ENCODE peak calls at places on chromosomes 2 and 18, in five cellular contexts. O is epithelial cell of esophagus, Q is astrocyte of the spinal cord, U is RWPE2, T is K562. S is an unnamed sample.

GRCh38 chr18:49490246-49490762 is 3.3 kb upstream of the C18orf32 start:
- DNase-seq in O (no peak), Q (no peak), U (no peak), T (no peak), S (no peak)

GRCh38 chr2:37855283-37856041 is 69.6 kb upstream of the RMDN2 start:
- DNase-seq in O (no peak), Q (no peak), U (no peak), T (no peak), S (no peak)

GRCh38 chr2:127829845-127830246 is 18.9 kb upstream of the WDR33 start:
- DNase-seq in O (peak; percentile 55), Q (no peak), U (no peak), T (peak; percentile 42), S (no peak)

GRCh38 chr18:3500016-3500415 is 50.0 kb downstream of the TGIF1 start:
- DNase-seq in O (no peak), Q (no peak), U (no peak), T (no peak), S (no peak)

GRCh38 chr2:160390544-160391258 is 102.9 kb downstream of the RBMS1 start:
- DNase-seq in O (peak; percentile 78), Q (peak; percentile 84), U (no peak), T (no peak), S (no peak)

GRCh38 chr18:39424261-39424660 is 1858.7 kb upstream of the CELF4 start:
- DNase-seq in O (no peak), Q (no peak), U (no peak), T (no peak), S (no peak)

GRCh38 chr2:50401772-50402653 is 629.9 kb downstream of the NRXN1 start:
- DNase-seq in O (peak; percentile 71), Q (peak; percentile 52), U (no peak), T (peak; percentile 24), S (peak; percentile 37)

GRCh38 chr2:62939735-62940491 is 110.7 kb upstream of the OTX1 start:
- DNase-seq in O (peak; percentile 95), Q (peak; percentile 89), U (no peak), T (no peak), S (peak; percentile 50)

GRCh38 chr2:138201326-138201725 is 237.1 kb downstream of the HNMT start:
- DNase-seq in O (peak; percentile 41), Q (no peak), U (no peak), T (no peak), S (peak; percentile 3)

GRCh38 chr18:80108122-80108536 is 933 bp upstream of the ADNP2 start:
- DNase-seq in O (no peak), Q (no peak), U (no peak), T (no peak), S (no peak)

GRCh38 chr2:175282300-175282699 is 100.8 kb upstream of the ATP5MC3 start:
- DNase-seq in O (peak; percentile 42), Q (peak; percentile 47), U (no peak), T (peak; percentile 19), S (peak; percentile 41)

GRCh38 chr2:17106418-17106817 is 411.8 kb downstream of the RAD51AP2 start:
- DNase-seq in O (no peak), Q (no peak), U (no peak), T (no peak), S (no peak)

GRCh38 chr2:202172439-202173191 is 65.8 kb downstream of the SUMO1 start:
- DNase-seq in O (no peak), Q (no peak), U (no peak), T (no peak), S (peak; percentile 47)

GRCh38 chr2:12721571-12722444 is 5.1 kb downstream of the TRIB2 start:
- DNase-seq in O (no peak), Q (peak; percentile 68), U (no peak), T (no peak), S (peak; percentile 32)

GRCh38 chr2:64675860-64676259 is 22.1 kb upstream of the SERTAD2 start:
- DNase-seq in O (peak; percentile 85), Q (no peak), U (no peak), T (peak; percentile 12), S (peak; percentile 14)

GRCh38 chr2:17538844-17539554 is 1.5 kb upstream of the VSNL1 start:
- DNase-seq in O (peak; percentile 98), Q (peak; percentile 80), U (peak; percentile 57), T (peak; percentile 60), S (peak; percentile 52)

GRCh38 chr2:115733190-115733775 is 1290.8 kb downstream of the DPP10 start:
- DNase-seq in O (no peak), Q (no peak), U (no peak), T (no peak), S (no peak)

GRCh38 chr2:3326182-3326537 is 51.5 kb downstream of the EIPR1 start:
- DNase-seq in O (no peak), Q (no peak), U (no peak), T (no peak), S (no peak)

GRCh38 chr2:161100216-161100615 is 60.0 kb upstream of the TANK start:
- DNase-seq in O (no peak), Q (no peak), U (no peak), T (no peak), S (peak; percentile 41)

GRCh38 chr2:1780693-1781092 is 36.4 kb upstream of the PXDN start:
- DNase-seq in O (no peak), Q (no peak), U (no peak), T (no peak), S (no peak)

GRCh38 chr2:54423213-54423612 is 32.9 kb upstream of the SPTBN1 start:
- DNase-seq in O (no peak), Q (no peak), U (no peak), T (no peak), S (no peak)

GRCh38 chr2:25259744-25260124 is 82.0 kb downstream of the DNMT3A start:
- DNase-seq in O (no peak), Q (no peak), U (no peak), T (no peak), S (no peak)

GRCh38 chr2:160621748-160622147 is 128.1 kb upstream of the RBMS1 start:
- DNase-seq in O (peak; percentile 28), Q (no peak), U (no peak), T (no peak), S (peak; percentile 36)

GRCh38 chr2:172552547-172553291 is 3.2 kb upstream of the PDK1 start:
- DNase-seq in O (peak; percentile 66), Q (peak; percentile 83), U (no peak), T (peak; percentile 91), S (peak; percentile 89)

GRCh38 chr2:167289651-167290410 is 401.6 kb downstream of the XIRP2 start:
- DNase-seq in O (peak; percentile 36), Q (peak; percentile 65), U (no peak), T (no peak), S (no peak)

GRCh38 chr2:3208591-3208990 is 169.0 kb downstream of the EIPR1 start:
- DNase-seq in O (no peak), Q (no peak), U (no peak), T (no peak), S (no peak)

DNA sequence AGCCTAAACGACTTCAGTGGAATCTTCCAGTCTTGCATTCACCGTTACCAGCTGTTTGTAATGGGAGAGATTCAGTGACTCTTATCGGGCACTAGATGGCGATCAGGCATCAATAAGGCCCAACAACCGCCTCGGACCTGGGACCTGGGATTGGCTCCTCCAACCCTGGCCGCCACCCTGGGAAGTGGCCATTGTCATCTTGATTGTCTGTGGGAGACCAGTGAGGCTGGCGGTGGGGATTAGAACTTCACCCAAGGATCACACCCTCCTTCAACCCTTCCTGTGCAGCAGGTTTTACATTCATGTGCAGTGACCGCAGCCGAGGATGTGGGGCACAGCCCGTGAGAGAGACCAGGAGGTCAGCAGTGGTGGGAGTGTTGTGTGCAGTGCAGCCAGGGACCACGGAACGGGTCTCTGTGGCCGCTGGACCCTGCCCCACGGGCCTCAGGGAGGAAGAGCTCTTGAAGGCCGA is 85.3 kb downstream of the SPP2 start:
- DNase-seq in O (peak; percentile 80), Q (peak; percentile 85), U (peak; percentile 75), T (peak; percentile 43), S (peak; percentile 72)
- TF ChIP-seq CTCF in O (peak; percentile 89), Q (peak; percentile 80), U (peak; percentile 88), T (peak; percentile 57), S (peak; percentile 85)

GRCh38 chr18:12701161-12701560 is 1.4 kb downstream of the CEP76 start:
- DNase-seq in O (no peak), Q (no peak), U (no peak), T (no peak), S (no peak)
- H3K4me3 ChIP-seq in O (peak overlapping the region; percentile 83), Q (peak overlapping the region; percentile 95), U (peak overlapping the region; percentile 66), T (peak overlapping the region; percentile 87), S (peak overlapping the region; percentile 95)

DNA sequence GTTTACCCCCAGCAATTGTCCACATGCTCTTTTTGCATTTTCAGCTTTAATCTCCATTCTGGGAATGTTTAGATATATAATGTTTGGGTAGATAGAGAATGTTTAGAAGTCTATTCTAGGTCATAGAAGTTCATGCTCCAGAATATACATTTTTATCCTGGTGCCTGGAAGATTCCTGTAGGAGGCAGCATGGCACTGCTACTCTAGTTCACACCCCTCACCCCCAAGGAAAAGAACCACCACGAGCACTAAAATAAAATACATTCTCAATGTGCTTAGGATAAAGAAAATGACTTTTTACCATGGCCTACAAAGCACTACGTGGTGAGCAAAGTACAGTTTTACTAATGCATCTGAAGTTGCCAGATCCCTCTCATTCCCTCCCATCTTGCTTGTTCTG is 53.8 kb downstream of the MYO1B start:
- DNase-seq in O (no peak), Q (no peak), U (no peak), T (no peak), S (no peak)
- TF ChIP-seq CTCF in O (no peak), Q (peak; percentile 29), U (peak; percentile 11), T (peak; percentile 11), S (peak; percentile 48)

GRCh38 chr2:136056077-136056688 is 61.8 kb downstream of the CXCR4 start:
- DNase-seq in O (no peak), Q (no peak), U (no peak), T (no peak), S (no peak)

GRCh38 chr2:136058262-136058661 is 59.7 kb downstream of the CXCR4 start:
- DNase-seq in O (no peak), Q (no peak), U (no peak), T (no peak), S (no peak)

GRCh38 chr2:136057802-136058140 is 60.2 kb downstream of the CXCR4 start:
- DNase-seq in O (no peak), Q (no peak), U (no peak), T (no peak), S (no peak)

GRCh38 chr2:136058951-136059530 is 58.9 kb downstream of the CXCR4 start:
- DNase-seq in O (no peak), Q (no peak), U (no peak), T (no peak), S (no peak)

DNA sequence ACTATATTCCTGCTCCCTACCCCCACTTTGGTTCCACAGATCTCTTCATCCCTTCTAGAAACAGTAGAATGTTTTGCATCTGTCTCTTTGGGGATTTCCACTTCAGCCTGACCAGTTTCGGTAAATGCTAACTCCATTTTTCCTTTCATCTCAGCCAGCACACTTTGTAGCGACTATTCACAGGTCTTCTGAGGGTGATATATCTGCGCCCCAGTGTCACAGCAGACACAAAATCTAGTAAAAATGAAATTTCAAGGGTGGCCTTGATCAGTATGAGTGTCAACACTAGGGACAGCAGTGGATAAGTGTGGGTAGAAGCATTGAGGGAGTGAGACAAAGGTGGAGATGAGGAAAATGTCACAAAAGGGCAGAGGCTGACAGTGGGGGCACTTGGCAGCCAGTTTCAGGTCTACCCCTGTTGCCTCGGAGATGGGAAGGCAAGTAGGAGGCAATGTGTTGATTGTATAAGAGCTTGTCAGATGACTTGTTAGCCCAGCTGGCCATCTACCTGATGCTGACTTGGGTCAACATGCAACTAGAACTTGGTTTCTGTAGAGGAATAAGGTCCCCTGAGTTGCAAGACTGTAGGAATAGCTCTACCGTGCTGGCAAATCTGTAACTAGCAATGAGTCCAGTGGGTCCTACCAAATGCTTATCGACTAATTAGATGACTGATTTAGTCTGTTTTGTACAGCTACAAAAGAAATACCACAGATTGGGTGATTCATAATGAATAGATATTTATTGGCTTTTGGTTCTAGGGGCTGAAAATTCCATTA is 60.7 kb downstream of the CXCR4 start:
- DNase-seq in O (no peak), Q (no peak), U (no peak), T (no peak), S (no peak)
- H3K4me3 ChIP-seq in O (no peak overlapping the region), Q (no peak overlapping the region), U (no peak overlapping the region), T (no peak overlapping the region), S (no peak overlapping the region)